ENCODE peak calls at places on chromosome 7, in five cellular contexts. T is AG04450, L is heart left ventricle, D is uterus, X is HL-60. J is an unnamed sample.

GRCh38 chr7:97580205-97580604 is 151.7 kb upstream of the TAC1 start:
- DNase-seq in T (no peak), L (no peak), D (no peak), X (no peak), J (no peak)

GRCh38 chr7:22587322-22587721 is 87.3 kb upstream of the STEAP1B start:
- DNase-seq in T (no peak), L (no peak), D (no peak), X (no peak), J (no peak)

GRCh38 chr7:107251963-107252362 is 83.2 kb downstream of the HBP1 start:
- DNase-seq in T (no peak), L (no peak), D (no peak), X (no peak), J (no peak)

GRCh38 chr7:132655071-132655761 is 78.9 kb upstream of the PLXNA4 start:
- DNase-seq in T (no peak), L (no peak), D (peak), X (peak), J (peak)

GRCh38 chr7:141366098-141366621 is 185.1 kb upstream of the AGK start:
- DNase-seq in T (no peak), L (no peak), D (no peak), X (no peak), J (no peak)

GRCh38 chr7:118583651-118584050 is 359.1 kb downstream of the ANKRD7 start:
- DNase-seq in T (no peak), L (no peak), D (no peak), X (no peak), J (no peak)

GRCh38 chr7:90671571-90671970 is 75.5 kb downstream of the CDK14 start:
- DNase-seq in T (no peak), L (no peak), D (no peak), X (no peak), J (no peak)

GRCh38 chr7:142809671-142810070 is 38.9 kb downstream of the PRSS2 start:
- DNase-seq in T (no peak), L (no peak), D (no peak), X (no peak), J (no peak)

GRCh38 chr7:73332447-73332846 is 4.5 kb downstream of the FKBP6 start:
- DNase-seq in T (no peak), L (no peak), D (no peak), X (no peak), J (no peak)

GRCh38 chr7:140223515-140224221 is 46.9 kb upstream of the KDM7A start:
- DNase-seq in T (no peak), L (no peak), D (no peak), X (no peak), J (no peak)

GRCh38 chr7:148697256-148697841 is 1.4 kb upstream of the CUL1 start:
- DNase-seq in T (no peak), L (no peak), D (peak), X (no peak), J (no peak)

GRCh38 chr7:151388430-151388829 is 21.4 kb downstream of the WDR86 start:
- DNase-seq in T (no peak), L (peak), D (no peak), X (no peak), J (no peak)

GRCh38 chr7:110157631-110158362 is 933.1 kb upstream of the LRRN3 start:
- DNase-seq in T (no peak), L (no peak), D (no peak), X (no peak), J (no peak)

GRCh38 chr7:148110097-148110868 is 480.3 kb upstream of the C7orf33 start:
- DNase-seq in T (no peak), L (no peak), D (no peak), X (no peak), J (no peak)

GRCh38 chr7:42380411-42380810 is 143.4 kb upstream of the GLI3 start:
- DNase-seq in T (no peak), L (no peak), D (no peak), X (no peak), J (no peak)

GRCh38 chr7:12529971-12530710 is 40.4 kb upstream of the SCIN start:
- DNase-seq in T (no peak), L (no peak), D (no peak), X (no peak), J (no peak)

GRCh38 chr7:83166-83840 is 109.1 kb upstream of the FAM20C start:
- DNase-seq in T (no peak), L (no peak), D (peak), X (no peak), J (no peak)

GRCh38 chr7:3243256-3243655 is 57.8 kb upstream of the SDK1 start:
- DNase-seq in T (no peak), L (no peak), D (no peak), X (no peak), J (no peak)

GRCh38 chr7:140375808-140376730 is 22.3 kb downstream of the SLC37A3 start:
- DNase-seq in T (no peak), L (no peak), D (no peak), X (no peak), J (no peak)

GRCh38 chr7:89002942-89003618 is 207.5 kb upstream of the TEX47 start:
- DNase-seq in T (no peak), L (no peak), D (no peak), X (no peak), J (no peak)

GRCh38 chr7:30755384-30756154 is 3.6 kb downstream of the INMT start:
- DNase-seq in T (no peak), L (peak), D (peak), X (no peak), J (no peak)

GRCh38 chr7:12729112-12729511 is 41.7 kb downstream of the ARL4A start:
- DNase-seq in T (no peak), L (peak), D (peak), X (peak), J (no peak)

GRCh38 chr7:156156734-156157408 is 344.6 kb upstream of the SHH start:
- DNase-seq in T (no peak), L (no peak), D (no peak), X (no peak), J (no peak)

GRCh38 chr7:2979276-2979675 is 64.4 kb downstream of the CARD11 start:
- DNase-seq in T (no peak), L (no peak), D (no peak), X (no peak), J (no peak)

GRCh38 chr7:139734395-139734794 is 43.4 kb downstream of the HIPK2 start:
- DNase-seq in T (peak), L (no peak), D (no peak), X (no peak), J (peak)

GRCh38 chr7:163298-163695 is 29.1 kb upstream of the FAM20C start:
- DNase-seq in T (no peak), L (peak), D (no peak), X (no peak), J (no peak)

GRCh38 chr7:1459512-1459892 is 232 bp upstream of the MICALL2 start:
- DNase-seq in T (peak), L (peak), D (peak), X (peak), J (peak)

GRCh38 chr7:5349437-5350173 is 66.9 kb downstream of the SLC29A4 start:
- DNase-seq in T (no peak), L (no peak), D (no peak), X (no peak), J (no peak)

GRCh38 chr7:106767073-106767472 is 98.0 kb upstream of the PIK3CG start:
- DNase-seq in T (no peak), L (no peak), D (no peak), X (no peak), J (no peak)

GRCh38 chr7:154695836-154696235 is 307.1 kb downstream of the PAXIP1 start:
- DNase-seq in T (no peak), L (no peak), D (no peak), X (no peak), J (no peak)

GRCh38 chr7:45644237-45644636 is 70.1 kb downstream of the ADCY1 start:
- DNase-seq in T (no peak), L (no peak), D (no peak), X (no peak), J (no peak)

GRCh38 chr7:42614636-42615035 is 297.2 kb downstream of the C7orf25 start:
- DNase-seq in T (no peak), L (no peak), D (no peak), X (no peak), J (no peak)

GRCh38 chr7:134782121-134782623 is 2.7 kb downstream of the CALD1 start:
- DNase-seq in T (no peak), L (no peak), D (no peak), X (no peak), J (no peak)

GRCh38 chr7:134686782-134687181 is 40.1 kb downstream of the BPGM start:
- DNase-seq in T (no peak), L (no peak), D (no peak), X (no peak), J (no peak)

GRCh38 chr7:2894118-2894940 is 50.2 kb upstream of the GNA12 start:
- DNase-seq in T (no peak), L (no peak), D (no peak), X (no peak), J (no peak)

GRCh38 chr7:29194594-29195417 is at the start of gene CHN2:
- DNase-seq in T (no peak), L (peak), D (peak), X (peak), J (no peak)

GRCh38 chr7:29194206-29194593 is 375 bp upstream of the CHN2 start:
- DNase-seq in T (no peak), L (peak), D (peak), X (no peak), J (no peak)

GRCh38 chr7:29192811-29193210 is 1.8 kb upstream of the CHN2 start:
- DNase-seq in T (no peak), L (no peak), D (no peak), X (no peak), J (no peak)

GRCh38 chr7:29192284-29192683 is 2.3 kb upstream of the CHN2 start:
- DNase-seq in T (no peak), L (no peak), D (no peak), X (no peak), J (no peak)

GRCh38 chr7:29193316-29194205 is 1.0 kb upstream of the CHN2 start:
- DNase-seq in T (no peak), L (no peak), D (no peak), X (no peak), J (no peak)
- H3K4me3 ChIP-seq in T (no peak), L (peak), D (peak), X (no peak), J (no peak)

DNA sequence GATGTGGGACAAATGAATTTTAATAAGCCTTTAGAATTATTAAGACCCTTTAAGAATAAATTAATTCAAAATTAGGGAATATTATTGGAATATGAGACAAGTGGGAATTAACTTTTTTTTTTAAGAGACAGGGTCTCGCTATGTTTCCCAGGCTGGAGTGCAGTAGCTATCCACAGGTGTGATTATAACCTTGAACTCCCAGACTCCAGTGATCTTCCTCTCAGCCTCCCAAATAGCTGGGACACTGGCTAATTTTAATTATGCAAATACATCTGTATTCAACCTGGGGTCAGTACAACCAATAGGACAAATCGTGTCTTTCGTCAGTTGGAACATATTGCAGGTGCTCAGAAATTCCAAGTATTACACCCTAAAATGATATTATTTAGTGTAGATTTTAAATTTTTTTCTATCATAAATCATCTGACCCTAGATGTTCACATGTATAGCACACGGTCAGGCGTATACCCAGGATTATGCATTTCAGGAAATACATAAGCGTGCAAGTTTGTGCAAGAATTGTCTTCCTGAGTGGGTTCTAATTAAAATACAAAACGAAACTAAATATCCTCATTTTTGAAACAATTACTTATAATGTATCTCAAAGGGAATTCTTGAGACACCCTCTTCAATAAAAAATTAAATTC is 1.2 kb downstream of the NT5C3A start:
- DNase-seq in T (no peak), L (no peak), D (no peak), X (no peak), J (no peak)
- H3K4me3 ChIP-seq in T (peak), L (peak), D (peak), X (peak), J (peak)

DNA sequence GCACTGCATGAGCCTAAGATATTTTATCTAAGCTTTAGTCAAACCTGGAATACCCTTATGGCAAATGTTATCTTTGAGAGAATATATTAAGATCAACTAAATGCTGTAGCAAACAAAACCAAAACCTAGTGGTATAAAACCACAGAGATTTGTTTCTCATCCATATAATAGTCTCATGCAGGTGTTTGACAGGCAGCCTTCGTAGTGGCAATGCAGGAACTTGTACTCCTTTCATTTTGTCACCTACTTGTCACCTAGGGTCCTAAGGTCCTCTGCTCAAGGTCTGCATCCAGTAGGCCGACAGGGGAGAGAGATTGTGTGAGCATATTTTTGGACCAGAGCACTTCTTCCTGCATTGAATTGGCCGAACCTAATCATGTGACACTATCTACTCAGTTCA is 352.6 kb downstream of the GPR37 start:
- DNase-seq in T (no peak), L (no peak), D (no peak), X (no peak), J (no peak)
- H3K4me3 ChIP-seq in T (no peak), L (no peak), D (no peak), X (no peak), J (no peak)

DNA sequence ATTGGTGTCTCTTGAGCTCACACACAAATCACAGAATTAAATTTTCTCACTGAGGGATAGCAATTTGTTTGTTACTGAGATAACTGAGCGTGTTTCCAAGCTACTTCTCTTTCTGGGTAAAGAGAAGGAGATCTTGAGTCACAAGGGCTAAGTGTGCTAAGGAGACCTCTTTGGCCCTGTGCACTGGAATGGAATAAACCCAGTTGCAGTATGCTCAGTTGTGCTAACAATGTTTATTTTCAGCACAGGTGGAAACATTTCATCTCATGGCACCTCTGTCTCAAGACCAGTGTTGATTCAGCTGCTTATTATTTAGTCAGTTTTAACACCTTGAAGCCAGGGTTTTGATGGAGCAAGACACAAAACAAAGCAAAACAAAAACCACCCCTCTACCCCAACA is 22.5 kb upstream of the UBE2H start:
- DNase-seq in T (no peak), L (no peak), D (no peak), X (no peak), J (no peak)
- H3K4me3 ChIP-seq in T (no peak), L (no peak), D (no peak), X (no peak), J (no peak)

DNA sequence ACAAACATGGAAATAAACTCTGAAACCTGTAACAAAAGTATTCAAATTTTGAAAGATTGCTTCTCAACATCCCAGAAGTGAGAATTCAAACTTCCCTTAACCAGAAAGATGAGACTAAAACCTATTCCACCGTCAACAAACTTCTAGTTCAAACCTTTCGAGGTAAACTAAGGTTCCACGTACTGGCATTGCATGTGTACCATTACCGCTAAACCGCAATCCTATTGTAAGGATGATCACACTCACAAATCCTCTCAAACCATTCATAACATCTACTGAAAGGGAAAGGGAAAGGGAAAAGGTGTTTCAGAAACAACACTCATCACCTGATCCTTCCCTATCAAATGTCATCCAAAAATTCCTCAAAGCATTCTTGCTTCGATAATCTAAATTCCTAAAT is 3.1 kb downstream of the SMURF1 start:
- DNase-seq in T (no peak), L (no peak), D (no peak), X (no peak), J (no peak)
- H3K4me3 ChIP-seq in T (peak), L (peak), D (no peak), X (no peak), J (no peak)

GRCh38 chr7:6579446-6579845 is 2.2 kb downstream of the ZDHHC4 start:
- DNase-seq in T (no peak), L (no peak), D (no peak), X (peak), J (no peak)

GRCh38 chr7:6576024-6576866 is 1.0 kb upstream of the ZDHHC4 start:
- DNase-seq in T (no peak), L (peak), D (no peak), X (no peak), J (no peak)

GRCh38 chr7:6575246-6576023 is 1.8 kb upstream of the ZDHHC4 start:
- DNase-seq in T (no peak), L (no peak), D (no peak), X (no peak), J (no peak)

GRCh38 chr7:6577369-6578113 is at the start of gene ZDHHC4:
- DNase-seq in T (peak), L (peak), D (peak), X (peak), J (peak)

GRCh38 chr7:6578114-6579084 is 1.1 kb downstream of the ZDHHC4 start:
- DNase-seq in T (no peak), L (peak), D (no peak), X (no peak), J (no peak)
- H3K4me3 ChIP-seq in T (peak), L (peak), D (peak), X (peak), J (peak)

GRCh38 chr7:27110163-27110976 is 7.9 kb upstream of the HOXA2 start:
- DNase-seq in T (peak), L (no peak), D (peak), X (no peak), J (no peak)
- H3K4me3 ChIP-seq in T (peak), L (no peak), D (no peak), X (no peak), J (no peak)

GRCh38 chr7:105677803-105678583 is 96.7 kb upstream of the EFCAB10 start:
- DNase-seq in T (no peak), L (no peak), D (no peak), X (peak), J (no peak)

GRCh38 chr7:105677395-105677701 is 96.1 kb upstream of the EFCAB10 start:
- DNase-seq in T (no peak), L (no peak), D (no peak), X (no peak), J (no peak)

GRCh38 chr7:105675873-105676484 is 94.7 kb upstream of the EFCAB10 start:
- DNase-seq in T (no peak), L (peak), D (no peak), X (no peak), J (no peak)

GRCh38 chr7:105680505-105681187 is 99.4 kb upstream of the EFCAB10 start:
- DNase-seq in T (no peak), L (no peak), D (peak), X (no peak), J (no peak)

GRCh38 chr7:105678811-105679495 is 97.7 kb upstream of the EFCAB10 start:
- DNase-seq in T (no peak), L (peak), D (peak), X (peak), J (no peak)
- H3K4me3 ChIP-seq in T (peak), L (peak), D (peak), X (peak), J (no peak)

GRCh38 chr7:157791261-157791660 is 454.5 kb downstream of the DNAJB6 start:
- DNase-seq in T (no peak), L (no peak), D (no peak), X (no peak), J (no peak)
- H3K4me3 ChIP-seq in T (no peak), L (no peak), D (no peak), X (no peak), J (no peak)

GRCh38 chr7:76380623-76380966 is 21.8 kb upstream of the YWHAG start:
- DNase-seq in T (no peak), L (peak), D (no peak), X (no peak), J (no peak)
- H3K4me3 ChIP-seq in T (peak), L (peak), D (peak), X (no peak), J (peak)

J was measured in skeletal muscle cell.